ENCODE peak calls at places on chromosomes 12 and 14, in four cellular contexts. A is heart right ventricle; F is CD8-positive, alpha-beta T cell; N is HCT116. Q is an unnamed sample. For H3K36me3, the result is how much of the 10 kb centered on the place peaks cover.

GRCh38 chr14:78982551-78982950 is 812.4 kb downstream of the NRXN3 start:
- DNase-seq in A (no peak), F (no peak), N (no peak), Q (no peak)

GRCh38 chr12:110927545-110927944 is 7.2 kb upstream of the MYL2 start:
- DNase-seq in A (no peak), F (no peak), N (no peak), Q (no peak)

GRCh38 chr12:96908170-96908675 is 1.2 kb downstream of the NEDD1 start:
- DNase-seq in A (no peak), F (no peak), N (no peak), Q (no peak)

GRCh38 chr14:38964630-38965029 is 138.4 kb downstream of the SEC23A start:
- DNase-seq in A (no peak), F (no peak), N (no peak), Q (no peak)

GRCh38 chr12:58809064-58809607 is 111.2 kb downstream of the LRIG3 start:
- DNase-seq in A (no peak), F (no peak), N (no peak), Q (no peak)

GRCh38 chr14:95290769-95291440 is 28.8 kb downstream of the CLMN start:
- DNase-seq in A (peak), F (no peak), N (no peak), Q (peak)

GRCh38 chr12:117243488-117243887 is 53.2 kb upstream of the FBXO21 start:
- DNase-seq in A (no peak), F (no peak), N (no peak), Q (no peak)

GRCh38 chr14:74362361-74362915 is 14.2 kb downstream of the VRTN start:
- DNase-seq in A (peak), F (peak), N (peak), Q (peak)

GRCh38 chr14:91117960-91118359 is 4.1 kb downstream of the DGLUCY start:
- DNase-seq in A (no peak), F (no peak), N (no peak), Q (no peak)

GRCh38 chr12:120367252-120367923 is 1.6 kb downstream of the MSI1 start:
- DNase-seq in A (no peak), F (no peak), N (no peak), Q (no peak)

GRCh38 chr12:14072952-14073351 is 91.5 kb upstream of the GRIN2B start:
- DNase-seq in A (no peak), F (no peak), N (no peak), Q (no peak)

GRCh38 chr14:52044791-52045522 is 23.9 kb downstream of the NID2 start:
- DNase-seq in A (no peak), F (no peak), N (no peak), Q (no peak)

GRCh38 chr14:68794856-68795601 is 2.2 kb upstream of the ZFP36L1 start:
- DNase-seq in A (no peak), F (no peak), N (no peak), Q (no peak)

GRCh38 chr12:49741882-49742620 is 694 bp downstream of the TMBIM6 start:
- DNase-seq in A (peak), F (peak), N (peak), Q (peak)

GRCh38 chr14:103391048-103391447 is 5.8 kb downstream of the MARK3 start:
- DNase-seq in A (no peak), F (peak), N (peak), Q (no peak)

DNA sequence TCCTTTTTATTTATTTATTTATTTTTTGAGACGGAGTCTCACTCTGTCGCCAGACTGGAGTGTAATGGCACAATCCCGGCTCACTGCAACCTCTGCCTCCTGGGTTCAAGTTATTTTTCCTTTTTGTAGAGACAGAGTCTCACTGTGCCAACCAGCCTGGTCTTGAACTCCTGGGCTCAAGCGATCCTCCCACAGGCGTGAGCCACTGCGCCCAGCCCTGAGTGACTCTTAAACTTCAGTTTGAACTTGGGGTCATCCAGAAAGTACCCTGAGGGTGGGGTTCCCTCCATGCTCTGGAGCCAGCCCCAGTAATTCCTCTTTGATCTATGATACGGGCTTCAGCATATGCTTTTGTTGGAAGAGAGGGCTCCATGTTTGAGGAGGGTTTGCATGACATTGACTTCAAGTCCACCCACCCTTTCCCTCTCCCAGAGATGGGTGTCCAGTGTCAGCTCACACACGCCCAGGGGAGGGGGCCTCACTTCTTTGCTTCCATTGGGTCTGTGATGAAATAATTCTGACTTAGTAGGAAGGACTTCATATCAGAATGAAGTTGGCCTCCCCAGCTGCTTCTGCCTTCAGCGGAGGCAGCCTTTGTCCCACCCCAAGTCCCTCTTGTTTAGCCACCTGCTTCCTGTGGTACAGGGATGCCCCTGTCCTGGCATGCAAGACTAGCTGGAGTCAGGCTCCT is 11.9 kb downstream of the SDS start:
- DNase-seq in A (no peak), F (no peak), N (no peak), Q (no peak)
- H3K4me3 ChIP-seq in A (no peak), F (no peak), N (no peak), Q (no peak)

GRCh38 chr12:124001343-124001742 is 28.3 kb downstream of the ZNF664 start:
- DNase-seq in A (no peak), F (no peak), N (no peak), Q (no peak)
- H3K36me3 ChIP-seq in A (under half), F (under half), N (under half), Q (half or more)

GRCh38 chr12:15590180-15590826 is 198.9 kb downstream of the EPS8 start:
- DNase-seq in A (no peak), F (peak), N (peak), Q (no peak)
- H3K27ac ChIP-seq in A (no peak), F (no peak), N (no peak), Q (no peak)

DNA sequence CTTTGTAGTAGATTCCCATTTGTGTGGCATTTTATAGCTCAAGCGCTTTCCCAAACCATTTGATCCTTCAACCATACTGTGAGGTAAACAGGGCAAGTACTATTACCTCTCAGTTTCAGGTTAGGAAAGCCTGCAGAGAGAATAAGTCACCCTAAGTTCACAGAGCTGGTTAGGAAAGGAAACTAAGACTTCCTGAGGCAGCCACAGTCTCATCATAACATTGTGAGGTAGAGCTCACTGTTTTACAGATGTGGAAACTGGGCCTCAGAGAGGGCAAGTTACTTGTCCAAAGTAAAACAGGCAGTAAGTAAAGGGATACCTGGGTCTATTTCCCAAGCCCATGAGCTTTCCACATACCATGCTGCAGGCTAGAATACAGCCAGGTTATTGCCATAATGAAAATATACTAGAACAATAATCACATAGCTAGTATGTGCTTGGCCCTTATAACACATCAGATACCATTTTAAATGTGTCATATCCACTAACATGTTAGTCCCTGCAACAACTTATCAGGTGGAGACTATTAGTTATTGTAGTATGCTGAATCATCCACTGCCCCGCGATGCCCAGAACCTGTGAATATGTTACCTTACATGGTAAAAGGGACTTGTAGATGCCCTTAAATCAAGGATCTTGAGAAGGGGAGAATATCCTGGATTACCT is 150.9 kb upstream of the GRIP1 start:
- DNase-seq in A (no peak), F (no peak), N (no peak), Q (no peak)
- H3K4me3 ChIP-seq in A (no peak), F (no peak), N (no peak), Q (no peak)

GRCh38 chr12:93571360-93571853 is 1.1 kb upstream of the SOCS2 start:
- DNase-seq in A (peak), F (peak), N (peak), Q (peak)

GRCh38 chr12:93572712-93573551 is 457 bp downstream of the SOCS2 start:
- DNase-seq in A (peak), F (peak), N (no peak), Q (peak)

GRCh38 chr12:93571854-93572711 is at the start of gene SOCS2:
- DNase-seq in A (peak), F (no peak), N (no peak), Q (peak)

GRCh38 chr12:93570552-93571359 is 1.7 kb upstream of the SOCS2 start:
- DNase-seq in A (peak), F (peak), N (peak), Q (peak)

DNA sequence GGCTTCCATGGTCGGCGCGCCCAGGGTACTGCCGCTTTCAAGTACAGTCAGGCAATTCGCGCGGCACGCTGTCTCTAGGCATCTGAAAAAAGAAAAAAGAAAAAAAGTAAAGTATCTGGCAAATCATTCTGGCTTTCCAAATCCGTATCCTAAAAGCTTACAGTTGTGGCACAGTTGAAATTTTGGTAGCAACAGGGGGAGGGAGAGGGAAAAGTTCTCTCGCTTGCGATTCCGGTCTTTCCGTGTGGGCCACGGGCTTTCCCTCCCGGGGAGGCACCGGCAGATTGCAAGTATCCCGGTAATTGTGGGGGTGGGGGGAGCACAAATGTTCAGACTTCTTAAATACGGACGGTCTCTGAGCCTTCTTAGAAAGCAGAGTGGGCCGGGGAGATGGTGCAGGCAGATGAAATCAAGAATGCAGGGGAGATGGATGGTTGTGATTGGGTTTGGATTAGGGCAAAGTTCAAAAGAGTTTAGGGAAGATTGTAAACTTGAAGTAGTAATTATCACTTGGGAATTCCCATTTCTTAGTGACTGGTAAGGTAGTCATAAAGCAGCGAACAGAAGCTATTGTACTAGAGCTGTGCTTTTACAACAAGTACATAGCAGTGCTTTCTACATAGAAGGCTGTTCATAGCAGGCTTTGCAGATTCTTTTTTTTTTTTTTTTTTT is 1.2 kb downstream of the SOCS2 start:
- DNase-seq in A (no peak), F (no peak), N (no peak), Q (no peak)
- H3K36me3 ChIP-seq in A (under half), F (under half), N (under half), Q (under half)

GRCh38 chr12:9064201-9064814 is 51.4 kb downstream of the A2M start:
- DNase-seq in A (peak), F (peak), N (peak), Q (peak)
- H3K27ac ChIP-seq in A (peak), F (no peak), N (peak), Q (peak)